ENCODE peak calls at places on chromosome X, in five cellular contexts. H, Z, U, W and B are unnamed samples.

GRCh38 chrX:9906919-9907318 is 60.2 kb upstream of the CLDN34 start:
- DNase-seq in H (no peak), Z (no peak), U (no peak), W (peak; percentile 41), B (no peak)

GRCh38 chrX:11557120-11557519 is 108.6 kb downstream of the ARHGAP6 start:
- DNase-seq in H (no peak), Z (no peak), U (peak; percentile 61), W (peak; percentile 88), B (no peak)

GRCh38 chrX:93346309-93346708 is 327.1 kb downstream of the NAP1L3 start:
- DNase-seq in H (no peak), Z (no peak), U (no peak), W (no peak), B (no peak)

GRCh38 chrX:19576742-19577141 is 61.4 kb upstream of the MAP3K15 start:
- DNase-seq in H (no peak), Z (no peak), U (no peak), W (no peak), B (no peak)

GRCh38 chrX:24676403-24677024 is 17.2 kb upstream of the POLA1 start:
- DNase-seq in H (no peak), Z (no peak), U (peak; percentile 36), W (peak; percentile 16), B (no peak)

GRCh38 chrX:9141496-9141895 is 107.6 kb upstream of the FAM9B start:
- DNase-seq in H (no peak), Z (no peak), U (peak; percentile 45), W (peak; percentile 74), B (no peak)

GRCh38 chrX:119427024-119427794 is 28.1 kb downstream of the SLC25A43 start:
- DNase-seq in H (peak; percentile 19), Z (no peak), U (peak; percentile 14), W (no peak), B (no peak)

GRCh38 chrX:34629572-34629971 is 27.5 kb downstream of the TMEM47 start:
- DNase-seq in H (no peak), Z (no peak), U (peak; percentile 59), W (no peak), B (no peak)

GRCh38 chrX:7852166-7852565 is 9.2 kb downstream of the VCX start:
- DNase-seq in H (no peak), Z (no peak), U (no peak), W (no peak), B (no peak)

GRCh38 chrX:125709532-125709931 is 389.9 kb downstream of the TEX13C start:
- DNase-seq in H (no peak), Z (no peak), U (no peak), W (no peak), B (no peak)

GRCh38 chrX:13212191-13212651 is 107.6 kb downstream of the ATXN3L start:
- DNase-seq in H (no peak), Z (no peak), U (no peak), W (no peak), B (no peak)